ENCODE peak calls at places on chromosomes 3 and 15, in seven cellular contexts. O is ovary, X is K562, D is sigmoid colon, Q is breast epithelium, I is adrenal gland, U is right lobe of liver. V is an unnamed sample.

GRCh38 chr3:194135806-194136518 is at the start of gene HES1:
- DNase-seq in O (peak), X (peak), D (peak), Q (peak), I (peak), U (peak), V (peak)

GRCh38 chr3:100611221-100611620 is 1.8 kb downstream of the ADGRG7 start:
- DNase-seq in O (no peak), X (no peak), D (no peak), Q (no peak), I (no peak), U (no peak), V (no peak)

GRCh38 chr15:40763801-40764765 is at the start of gene GCHFR:
- DNase-seq in O (peak), X (peak), D (peak), Q (peak), I (peak), U (peak), V (peak)

GRCh38 chr15:91625506-91625905 is 228.0 kb upstream of the SLCO3A1 start:
- DNase-seq in O (no peak), X (no peak), D (no peak), Q (no peak), I (no peak), U (no peak), V (no peak)

GRCh38 chr15:98304366-98304765 is 343.9 kb downstream of the ARRDC4 start:
- DNase-seq in O (no peak), X (no peak), D (no peak), Q (no peak), I (no peak), U (no peak), V (no peak)

GRCh38 chr3:64830681-64831080 is 142.9 kb upstream of the ADAMTS9 start:
- DNase-seq in O (no peak), X (no peak), D (no peak), Q (no peak), I (no peak), U (no peak), V (no peak)

GRCh38 chr3:12954891-12955650 is 113.7 kb upstream of the RPL32 start:
- DNase-seq in O (peak), X (no peak), D (peak), Q (peak), I (peak), U (peak), V (peak)

GRCh38 chr3:104460477-104461406 is 906.0 kb upstream of the ALCAM start:
- DNase-seq in O (no peak), X (no peak), D (no peak), Q (no peak), I (no peak), U (no peak), V (no peak)

GRCh38 chr15:65201918-65202317 is 9.4 kb downstream of the CILP start:
- DNase-seq in O (no peak), X (no peak), D (peak), Q (no peak), I (no peak), U (peak), V (no peak)

GRCh38 chr3:83567935-83568334 is 1390.9 kb upstream of the CADM2 start:
- DNase-seq in O (no peak), X (no peak), D (no peak), Q (no peak), I (no peak), U (no peak), V (no peak)

DNA sequence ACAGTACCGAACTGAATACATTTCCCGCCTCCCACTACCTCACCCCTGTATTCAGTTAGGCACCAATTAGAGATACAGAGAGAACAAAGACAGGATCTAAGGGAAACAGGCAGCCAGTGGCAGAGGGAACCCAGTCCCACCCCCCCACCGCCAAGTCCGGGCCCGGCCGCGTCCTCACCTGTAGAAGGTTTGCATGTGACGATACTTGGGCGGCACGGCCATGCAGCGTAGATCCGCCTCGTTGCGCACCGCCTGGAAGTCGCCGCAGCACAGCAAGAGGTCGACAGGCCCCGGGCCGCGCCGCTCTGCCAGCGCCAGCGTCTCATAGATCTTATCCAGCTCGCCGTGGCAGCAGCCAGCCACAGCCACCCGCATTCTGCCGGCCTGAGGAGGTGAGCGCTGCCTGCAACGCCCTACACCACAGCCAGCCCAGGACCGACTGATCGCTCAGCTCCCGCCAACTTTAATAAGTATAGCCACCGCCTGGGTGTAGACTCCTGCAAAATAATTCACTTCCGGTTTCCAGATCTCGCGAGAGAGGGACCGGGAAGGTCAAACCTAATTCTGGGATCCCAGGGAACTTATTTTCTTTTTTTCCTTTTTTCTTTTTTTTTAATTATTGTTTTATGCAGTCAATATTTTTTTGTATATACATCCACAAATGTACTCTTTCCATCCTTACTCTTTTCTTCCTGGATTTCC is at the start of gene DBR1:
- DNase-seq in O (peak), X (peak), D (peak), Q (peak), I (peak), U (peak), V (peak)
- TF ChIP-seq POLR2A in O (peak), X (peak), D (peak), Q (peak), I (peak), U (peak), V (peak)

GRCh38 chr3:184154909-184155643 is at the start of gene DVL3:
- DNase-seq in O (peak), X (peak), D (peak), Q (peak), I (peak), U (peak), V (peak)
- TF ChIP-seq POLR2A in O (no peak), X (peak), D (no peak), Q (no peak), I (peak), U (peak), V (no peak)

DNA sequence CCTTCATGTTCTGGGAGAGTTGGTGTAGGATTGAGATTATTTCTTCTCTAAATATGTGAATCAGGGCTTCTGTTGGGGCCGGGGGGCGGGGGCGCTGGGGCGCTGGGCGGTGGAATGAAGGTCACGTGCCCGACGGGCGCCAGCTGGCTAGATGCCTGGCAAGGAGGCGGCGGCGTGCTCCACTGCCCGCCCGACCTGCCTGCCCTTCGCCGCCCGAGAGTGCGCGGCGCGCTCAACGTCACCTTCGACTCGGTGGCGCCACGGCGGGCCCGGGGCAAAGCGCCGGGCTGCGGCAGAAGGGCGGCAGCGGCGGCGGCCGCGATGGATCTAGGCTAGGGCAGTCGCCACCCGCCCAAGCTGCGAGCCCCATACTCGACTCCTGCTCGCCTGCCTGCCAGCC is 47.0 kb upstream of the LHFPL4 start:
- DNase-seq in O (peak), X (no peak), D (no peak), Q (no peak), I (peak), U (no peak), V (peak)
- TF ChIP-seq POLR2A in O (no peak), X (no peak), D (no peak), Q (no peak), I (no peak), U (no peak), V (no peak)

GRCh38 chr15:78914027-78914764 is 30.6 kb downstream of the CTSH start:
- DNase-seq in O (peak), X (no peak), D (peak), Q (no peak), I (peak), U (no peak), V (no peak)
- TF ChIP-seq POLR2A in O (no peak), X (no peak), D (no peak), Q (no peak), I (peak), U (no peak), V (no peak)

GRCh38 chr3:32423956-32424558 is 32.4 kb downstream of the CMTM7 start:
- DNase-seq in O (no peak), X (no peak), D (no peak), Q (no peak), I (no peak), U (no peak), V (peak)

GRCh38 chr3:32421185-32421584 is 29.5 kb downstream of the CMTM7 start:
- DNase-seq in O (no peak), X (no peak), D (no peak), Q (no peak), I (no peak), U (no peak), V (no peak)

GRCh38 chr3:32422943-32423342 is 31.3 kb downstream of the CMTM7 start:
- DNase-seq in O (no peak), X (no peak), D (no peak), Q (no peak), I (no peak), U (no peak), V (no peak)

GRCh38 chr3:32423534-32423933 is 31.9 kb downstream of the CMTM7 start:
- DNase-seq in O (no peak), X (no peak), D (no peak), Q (no peak), I (no peak), U (no peak), V (no peak)

DNA sequence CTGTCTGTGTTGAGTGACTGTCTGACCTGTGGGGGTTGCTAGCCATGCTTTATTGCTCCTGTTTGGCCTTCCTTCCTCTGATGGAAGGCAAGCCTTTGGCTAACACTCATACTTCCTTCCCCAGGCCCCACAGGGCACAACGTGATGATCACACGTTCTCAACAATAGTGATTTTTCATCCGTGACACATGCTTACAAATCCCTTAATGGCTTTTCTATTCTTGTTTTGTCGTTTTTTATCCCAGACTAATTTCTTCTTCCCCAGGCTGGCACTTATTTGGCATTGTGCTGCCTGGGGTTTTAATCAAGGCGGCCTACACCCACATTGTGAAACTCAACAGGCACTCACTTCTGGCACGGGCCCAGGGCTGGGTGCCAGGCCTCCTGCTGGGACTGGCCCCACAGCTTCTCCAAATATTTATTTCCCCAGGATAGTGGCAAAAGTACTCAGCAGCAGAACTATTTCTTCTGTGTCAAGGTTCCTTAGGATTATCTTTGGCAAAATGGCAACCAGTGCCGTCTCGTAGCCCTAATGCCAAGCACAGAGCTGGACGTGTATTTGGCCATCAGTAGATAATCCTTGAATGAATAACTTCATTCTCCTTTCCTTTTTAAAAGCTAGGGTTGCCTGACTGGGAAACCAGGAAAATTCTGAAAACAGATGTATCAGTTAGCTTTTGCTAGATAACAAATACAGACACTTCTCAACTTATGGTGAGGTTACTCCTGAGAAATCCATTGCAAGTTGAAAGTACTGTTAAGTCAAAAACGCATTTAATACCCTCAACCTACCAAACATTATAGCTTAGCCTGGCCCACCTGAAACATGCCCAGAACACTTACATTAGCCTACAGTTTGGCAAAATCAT is 30.6 kb downstream of the CMTM7 start:
- DNase-seq in O (peak), X (peak), D (peak), Q (peak), I (peak), U (peak), V (no peak)
- TF ChIP-seq POLR2A in O (no peak), X (no peak), D (no peak), Q (no peak), I (no peak), U (no peak), V (no peak)

V was measured in erythroblast.